ENCODE peak calls at places on chromosomes 13 and 19, in nine cellular contexts. G is H1, T is sigmoid colon, V is HepG2, K is transverse colon, P is breast epithelium, I is GM12891, B is spleen, D is stomach. E is an unnamed sample.

GRCh38 chr13:31045621-31046081 is 113.2 kb downstream of the TEX26 start:
- DNase-seq in K (peak), T (peak), G (no peak), V (peak), D (peak), B (no peak), I (no peak), P (no peak), E (no peak)

GRCh38 chr19:1027953-1028902 is 1.8 kb downstream of the CNN2 start:
- DNase-seq in V (peak), K (peak), D (peak), T (peak), I (peak), B (peak), P (peak), G (no peak), E (peak)

GRCh38 chr19:14369399-14370168 is 11.7 kb upstream of the ADGRE5 start:
- DNase-seq in K (peak), G (no peak), P (peak), B (no peak), V (no peak), D (no peak), I (no peak), T (no peak), E (no peak)

GRCh38 chr13:105144020-105144419 is 1391.4 kb downstream of the EFNB2 start:
- DNase-seq in G (no peak), B (no peak), D (no peak), I (no peak), V (no peak), K (no peak), P (no peak), T (no peak), E (no peak)

GRCh38 chr19:13835791-13836723 is 40.8 kb downstream of the ZSWIM4 start:
- DNase-seq in K (no peak), I (no peak), G (no peak), T (no peak), P (no peak), V (no peak), D (no peak), B (peak), E (no peak)

GRCh38 chr19:47507031-47507430 is 7.8 kb downstream of the NAPA start:
- DNase-seq in K (no peak), G (no peak), P (peak), T (no peak), I (no peak), B (no peak), V (no peak), D (no peak), E (no peak)

GRCh38 chr13:96338030-96338429 is 248.1 kb downstream of the HS6ST3 start:
- DNase-seq in P (no peak), I (no peak), T (no peak), B (no peak), V (no peak), G (no peak), D (no peak), K (no peak), E (no peak)

GRCh38 chr19:33301011-33301899 is 1.1 kb downstream of the CEBPA start:
- DNase-seq in K (peak), P (no peak), D (peak), G (no peak), V (no peak), T (peak), I (no peak), B (peak), E (no peak)

GRCh38 chr19:46474211-46474610 is 2.8 kb upstream of the PNMA8A start:
- DNase-seq in B (no peak), P (no peak), I (no peak), T (no peak), K (no peak), D (no peak), V (no peak), G (no peak), E (no peak)

GRCh38 chr19:54429176-54429495 is 13.9 kb downstream of the TTYH1 start:
- DNase-seq in D (no peak), V (no peak), K (no peak), B (no peak), T (no peak), I (no peak), P (no peak), G (no peak), E (no peak)

GRCh38 chr19:3073159-3073563 is 10.9 kb upstream of the TLE5 start:
- DNase-seq in P (no peak), D (no peak), I (no peak), T (peak), G (no peak), V (peak), K (peak), B (no peak), E (no peak)

GRCh38 chr19:30145467-30145866 is 203.4 kb downstream of the URI1 start:
- DNase-seq in V (no peak), P (no peak), B (no peak), D (no peak), G (no peak), I (no peak), K (no peak), T (no peak), E (no peak)

GRCh38 chr19:8334458-8335342 is 8.4 kb downstream of the KANK3 start:
- DNase-seq in B (peak), G (no peak), D (peak), K (peak), V (peak), P (no peak), T (no peak), I (peak), E (peak)

GRCh38 chr13:52158629-52159158 is 703 bp downstream of the NEK3 start:
- DNase-seq in V (no peak), K (peak), B (no peak), G (no peak), I (no peak), T (peak), P (no peak), D (no peak), E (no peak)

GRCh38 chr19:10104665-10105221 is 1.4 kb upstream of the PPAN start:
- DNase-seq in K (peak), G (no peak), B (peak), T (no peak), D (no peak), P (no peak), I (peak), V (no peak), E (no peak)

GRCh38 chr13:26246154-26246553 is 7.8 kb upstream of the CDK8 start:
- DNase-seq in T (no peak), P (no peak), G (no peak), I (no peak), K (no peak), D (no peak), V (peak), B (no peak), E (no peak)

GRCh38 chr13:91381371-91381770 is 17.1 kb upstream of the GPC5 start:
- DNase-seq in I (no peak), G (no peak), V (no peak), D (no peak), P (no peak), T (no peak), K (no peak), B (no peak), E (no peak)

GRCh38 chr19:3725640-3726310 is 17.6 kb downstream of the TJP3 start:
- DNase-seq in B (no peak), V (no peak), K (peak), I (no peak), P (peak), D (peak), T (no peak), G (peak), E (no peak)

GRCh38 chr13:74767031-74767430 is 632.8 kb upstream of the KLF12 start:
- DNase-seq in D (no peak), T (no peak), P (no peak), K (no peak), B (no peak), G (no peak), I (no peak), V (no peak), E (no peak)

GRCh38 chr13:51298812-51299211 is 40.7 kb upstream of the SERPINE3 start:
- DNase-seq in T (no peak), I (no peak), K (no peak), G (no peak), P (no peak), V (no peak), D (no peak), B (no peak), E (no peak)

GRCh38 chr13:50549221-50549942 is 294.1 kb downstream of the DLEU7 start:
- DNase-seq in T (no peak), V (no peak), G (no peak), I (no peak), K (no peak), B (no peak), D (no peak), P (no peak), E (no peak)

GRCh38 chr13:95100525-95101121 is 200.6 kb downstream of the ABCC4 start:
- DNase-seq in K (no peak), G (no peak), P (no peak), I (no peak), B (no peak), D (no peak), V (peak), T (no peak), E (no peak)

GRCh38 chr13:98155475-98156111 is 12.7 kb downstream of the FARP1 start:
- DNase-seq in B (no peak), V (no peak), T (no peak), P (no peak), K (no peak), G (no peak), I (no peak), D (no peak), E (no peak)

GRCh38 chr19:48958006-48958405 is 3.3 kb downstream of the BAX start:
- DNase-seq in K (no peak), V (no peak), B (no peak), P (no peak), I (no peak), D (no peak), T (no peak), G (no peak), E (no peak)

GRCh38 chr19:2646866-2647535 is 55.5 kb downstream of the GNG7 start:
- DNase-seq in B (no peak), I (no peak), K (no peak), T (no peak), D (no peak), P (no peak), G (no peak), V (no peak), E (no peak)

GRCh38 chr19:38952395-38953165 is 21.8 kb downstream of the MRPS12 start:
- DNase-seq in T (no peak), V (peak), D (peak), G (no peak), K (peak), I (peak), P (no peak), B (peak), E (no peak)

GRCh38 chr13:76723551-76724232 is 162.5 kb downstream of the KCTD12 start:
- DNase-seq in T (no peak), D (no peak), G (peak), I (no peak), P (no peak), B (no peak), K (peak), V (no peak), E (no peak)

GRCh38 chr19:55663846-55664536 is 9.2 kb downstream of the U2AF2 start:
- DNase-seq in G (no peak), K (no peak), D (no peak), I (no peak), V (no peak), B (no peak), P (no peak), T (no peak), E (no peak)

GRCh38 chr13:23380534-23380933 is 53.0 kb downstream of the SACS start:
- DNase-seq in T (no peak), P (no peak), V (no peak), G (no peak), I (no peak), K (no peak), B (no peak), D (no peak), E (no peak)

GRCh38 chr19:58476498-58477015 is 405 bp downstream of the ZNF446 start:
- DNase-seq in V (peak), D (no peak), B (no peak), I (peak), T (no peak), G (no peak), P (no peak), K (no peak), E (no peak)

GRCh38 chr13:97346097-97346496 is 87.9 kb upstream of the RAP2A start:
- DNase-seq in B (no peak), P (no peak), G (no peak), T (no peak), V (no peak), K (no peak), I (no peak), D (no peak), E (no peak)

GRCh38 chr19:3067549-3067948 is 5.3 kb upstream of the TLE5 start:
- DNase-seq in G (no peak), K (no peak), I (no peak), V (no peak), D (no peak), T (no peak), B (no peak), P (no peak), E (no peak)

GRCh38 chr19:2551864-2552185 is 75.9 kb downstream of the GADD45B start:
- DNase-seq in K (no peak), G (no peak), I (no peak), T (no peak), B (peak), V (no peak), D (no peak), P (no peak), E (no peak)

GRCh38 chr19:2691951-2692350 is 10.5 kb downstream of the GNG7 start:
- DNase-seq in B (no peak), T (no peak), K (no peak), V (no peak), D (no peak), P (peak), I (no peak), G (no peak), E (no peak)

GRCh38 chr19:507286-508203 is at the start of gene TPGS1:
- DNase-seq in D (peak), K (peak), I (peak), P (peak), V (peak), T (peak), G (no peak), B (peak), E (peak)

GRCh38 chr19:2271516-2272103 is 10.4 kb downstream of the PEAK3 start:
- DNase-seq in V (no peak), G (no peak), P (no peak), D (no peak), I (no peak), B (peak), T (no peak), K (peak), E (no peak)

GRCh38 chr13:38348890-38349289 is 761 bp upstream of the UFM1 start:
- DNase-seq in G (no peak), T (no peak), I (no peak), P (no peak), D (no peak), B (no peak), V (no peak), K (peak), E (no peak)

GRCh38 chr13:106455777-106456176 is 79.7 kb downstream of the EFNB2 start:
- DNase-seq in V (no peak), B (no peak), T (no peak), K (no peak), I (no peak), G (no peak), D (no peak), P (no peak), E (no peak)

GRCh38 chr13:112756511-112756966 is 66.7 kb downstream of the ATP11A start:
- DNase-seq in G (no peak), D (no peak), V (no peak), I (no peak), K (no peak), B (peak), P (no peak), T (no peak), E (no peak)

DNA sequence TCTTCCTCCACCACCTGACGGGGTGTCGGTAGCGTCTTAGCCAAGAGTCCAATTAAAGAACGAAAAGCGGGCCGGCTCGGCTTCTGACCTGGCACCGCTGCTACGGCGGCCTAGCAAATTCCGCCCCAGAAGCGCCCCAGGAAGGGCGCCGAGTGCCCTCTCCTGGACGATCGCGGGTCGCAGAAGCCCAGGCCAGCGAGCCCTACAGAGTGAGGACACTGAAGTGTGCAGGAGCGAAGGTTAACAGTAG is 1.1 kb upstream of the KMT2B start:
- DNase-seq in K (no peak), T (peak), D (no peak), G (no peak), B (peak), P (no peak), I (no peak), V (no peak), E (no peak)
- TF ChIP-seq POLR2A in K (no peak), T (no peak), D (no peak), G (peak), B (no peak), P (no peak), I (no peak), V (no peak), E (no peak)

GRCh38 chr19:6802336-6803035 is 30.0 kb downstream of the VAV1 start:
- DNase-seq in P (peak), K (peak), D (peak), T (peak), B (peak), G (no peak), V (no peak), I (no peak), E (peak)
- TF ChIP-seq POLR2AphosphoS5 in P (no peak), K (no peak), D (no peak), T (no peak), B (no peak), G (no peak), V (no peak), I (peak), E (peak)

DNA sequence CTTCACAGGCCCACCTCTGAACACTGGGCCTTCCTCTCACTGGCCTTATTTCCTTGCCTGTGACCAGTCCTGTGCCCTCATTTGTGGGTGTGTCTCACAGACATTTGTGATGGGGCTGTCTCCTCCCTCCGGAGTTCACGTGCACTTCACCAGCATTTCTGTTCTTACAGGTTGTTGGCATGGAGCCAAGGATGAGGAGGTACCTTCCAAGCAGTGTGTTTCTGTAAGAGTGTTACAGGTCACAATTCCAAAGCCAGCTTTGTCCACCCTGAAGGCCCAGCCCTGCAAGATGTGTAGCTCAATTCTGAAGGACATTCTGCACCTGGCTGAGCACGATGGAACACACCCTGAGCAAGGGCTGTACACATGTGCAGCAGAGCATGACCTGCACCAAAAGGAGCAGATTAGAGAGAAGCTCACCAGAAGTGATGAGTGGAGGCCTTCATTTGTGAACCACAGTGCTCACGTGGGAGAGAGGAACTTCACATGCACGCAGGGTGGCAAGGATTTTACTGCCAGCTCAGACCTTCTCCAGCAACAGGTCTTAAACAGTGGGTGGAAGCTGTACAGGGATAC is 8.1 kb downstream of the ZNF749 start:
- DNase-seq in K (no peak), P (no peak), D (no peak), G (no peak), V (no peak), B (no peak), T (no peak), I (no peak), E (no peak)
- TF ChIP-seq POLR2A in K (no peak), P (no peak), D (no peak), G (no peak), V (no peak), B (no peak), T (no peak), I (no peak), E (no peak)

GRCh38 chr13:86038490-86038889 is 239.3 kb upstream of the SLITRK6 start:
- DNase-seq in D (no peak), K (no peak), V (no peak), P (no peak), I (no peak), T (no peak), G (no peak), B (no peak), E (no peak)
- TF ChIP-seq POLR2AphosphoS5 in D (no peak), K (no peak), V (no peak), P (no peak), I (no peak), T (no peak), G (no peak), B (no peak), E (no peak)